ENCODE peak calls at places on chromosomes 3 and 15, in ten cellular contexts. K, H, A, P, J, E, F, N, Y and Z are unnamed samples.

GRCh38 chr15:96121066-96121465 is 209.4 kb upstream of the NR2F2 start:
- DNase-seq in K (no peak), H (no peak), A (no peak), P (no peak), J (no peak), E (no peak), F (no peak), N (no peak), Y (no peak), Z (no peak)

GRCh38 chr3:50154476-50154839 is 666 bp upstream of the SEMA3F start:
- DNase-seq in K (no peak), H (no peak), A (no peak), P (no peak), J (peak; percentile 45), E (no peak), F (no peak), N (no peak), Y (no peak), Z (no peak)

GRCh38 chr15:101538177-101538576 is 48.7 kb upstream of the PCSK6 start:
- DNase-seq in K (no peak), H (no peak), A (no peak), P (no peak), J (no peak), E (no peak), F (no peak), N (no peak), Y (no peak), Z (no peak)

GRCh38 chr3:120102232-120102631 is 8.0 kb upstream of the GSK3B start:
- DNase-seq in K (no peak), H (no peak), A (no peak), P (no peak), J (no peak), E (no peak), F (no peak), N (no peak), Y (no peak), Z (no peak)

GRCh38 chr3:101567528-101568317 is 6.1 kb downstream of the TRMT10C start:
- DNase-seq in K (no peak), H (no peak), A (no peak), P (peak; percentile 13), J (no peak), E (no peak), F (no peak), N (no peak), Y (no peak), Z (no peak)

GRCh38 chr15:67543348-67543718 is 830 bp downstream of the MAP2K5 start:
- DNase-seq in K (no peak), H (no peak), A (no peak), P (no peak), J (peak; percentile 4), E (peak; percentile 40), F (no peak), N (no peak), Y (peak; percentile 46), Z (peak; percentile 3)

GRCh38 chr15:60392986-60393811 is 4.6 kb downstream of the ANXA2 start:
- DNase-seq in K (no peak), H (no peak), A (peak; percentile 71), P (no peak), J (no peak), E (peak; percentile 30), F (peak; percentile 98), N (peak; percentile 77), Y (peak; percentile 79), Z (peak; percentile 85)

GRCh38 chr15:63371297-63371918 is 10.2 kb downstream of the CA12 start:
- DNase-seq in K (no peak), H (no peak), A (no peak), P (no peak), J (no peak), E (no peak), F (peak; percentile 82), N (no peak), Y (peak; percentile 29), Z (no peak)

GRCh38 chr15:74174216-74174965 is 881 bp downstream of the ISLR start:
- DNase-seq in K (no peak), H (no peak), A (no peak), P (no peak), J (no peak), E (peak; percentile 46), F (no peak), N (no peak), Y (no peak), Z (no peak)

GRCh38 chr15:80093854-80094418 is 34.5 kb downstream of the ZFAND6 start:
- DNase-seq in K (no peak), H (no peak), A (peak; percentile 27), P (no peak), J (no peak), E (peak; percentile 22), F (peak; percentile 98), N (peak; percentile 50), Y (peak; percentile 67), Z (no peak)

GRCh38 chr15:84872009-84872900 is 12.2 kb upstream of the SLC28A1 start:
- DNase-seq in K (no peak), H (no peak), A (no peak), P (no peak), J (no peak), E (no peak), F (peak; percentile 61), N (no peak), Y (peak; percentile 75), Z (no peak)

GRCh38 chr3:58335432-58335947 is 2.8 kb downstream of the PXK start:
- DNase-seq in K (no peak), H (no peak), A (no peak), P (no peak), J (no peak), E (no peak), F (no peak), N (no peak), Y (no peak), Z (no peak)

GRCh38 chr15:70104227-70104626 is 6.5 kb upstream of the TLE3 start:
- DNase-seq in K (no peak), H (no peak), A (no peak), P (no peak), J (no peak), E (no peak), F (no peak), N (no peak), Y (no peak), Z (no peak)

GRCh38 chr15:33064878-33065277 is 129.6 kb downstream of the FMN1 start:
- DNase-seq in K (no peak), H (no peak), A (no peak), P (no peak), J (no peak), E (no peak), F (peak; percentile 50), N (no peak), Y (no peak), Z (peak; percentile 17)

GRCh38 chr3:157074490-157074889 is 85.5 kb downstream of the CCNL1 start:
- DNase-seq in K (no peak), H (no peak), A (no peak), P (no peak), J (no peak), E (no peak), F (no peak), N (no peak), Y (no peak), Z (no peak)

GRCh38 chr3:118487734-118488133 is 546.9 kb downstream of the IGSF11 start:
- DNase-seq in K (no peak), H (no peak), A (no peak), P (no peak), J (no peak), E (no peak), F (no peak), N (no peak), Y (no peak), Z (no peak)

GRCh38 chr3:10762611-10763247 is 53.3 kb upstream of the SLC6A11 start:
- DNase-seq in K (no peak), H (no peak), A (no peak), P (no peak), J (no peak), E (no peak), F (no peak), N (no peak), Y (no peak), Z (no peak)

GRCh38 chr3:138569090-138569489 is 25.0 kb downstream of the CEP70 start:
- DNase-seq in K (no peak), H (no peak), A (no peak), P (no peak), J (no peak), E (no peak), F (peak; percentile 5), N (no peak), Y (no peak), Z (no peak)

GRCh38 chr3:171320721-171321120 is 139.5 kb downstream of the TNIK start:
- DNase-seq in K (no peak), H (no peak), A (no peak), P (no peak), J (no peak), E (no peak), F (peak; percentile 9), N (no peak), Y (peak; percentile 83), Z (no peak)

GRCh38 chr3:14810070-14810732 is 8.6 kb upstream of the FGD5 start:
- DNase-seq in K (no peak), H (no peak), A (no peak), P (no peak), J (peak; percentile 70), E (peak; percentile 66), F (no peak), N (peak; percentile 79), Y (no peak), Z (no peak)

GRCh38 chr15:58454950-58455401 is 23.2 kb downstream of the LIPC start:
- DNase-seq in K (no peak), H (no peak), A (no peak), P (no peak), J (no peak), E (no peak), F (no peak), N (no peak), Y (no peak), Z (no peak)

GRCh38 chr3:48068886-48069285 is 52.7 kb upstream of the MAP4 start:
- DNase-seq in K (no peak), H (no peak), A (no peak), P (no peak), J (no peak), E (no peak), F (no peak), N (no peak), Y (no peak), Z (no peak)

GRCh38 chr3:62242846-62243245 is 130.5 kb downstream of the FEZF2 start:
- DNase-seq in K (no peak), H (no peak), A (no peak), P (no peak), J (no peak), E (no peak), F (no peak), N (no peak), Y (no peak), Z (no peak)

GRCh38 chr3:194080473-194080872 is 55.5 kb upstream of the HES1 start:
- DNase-seq in K (no peak), H (no peak), A (no peak), P (no peak), J (no peak), E (no peak), F (no peak), N (no peak), Y (no peak), Z (no peak)

GRCh38 chr15:34304613-34305012 is 33.0 kb downstream of the SLC12A6 start:
- DNase-seq in K (no peak), H (no peak), A (no peak), P (no peak), J (no peak), E (no peak), F (peak; percentile 54), N (no peak), Y (no peak), Z (no peak)

GRCh38 chr3:18988619-18989229 is 159.6 kb upstream of the KCNH8 start:
- DNase-seq in K (peak; percentile 47), H (no peak), A (no peak), P (no peak), J (peak; percentile 9), E (no peak), F (no peak), N (no peak), Y (no peak), Z (no peak)

GRCh38 chr3:188106006-188106405 is 48.0 kb upstream of the LPP start:
- DNase-seq in K (no peak), H (no peak), A (no peak), P (no peak), J (no peak), E (no peak), F (no peak), N (no peak), Y (no peak), Z (no peak)